ENCODE peak calls at places on chromosomes 3 and 15, in seven cellular contexts. Z is PC-3, L is aorta, D is cardiac muscle cell, G is hepatocyte, O is upper lobe of left lung, Q is AG04450. U is an unnamed sample.

GRCh38 chr15:72312605-72313447 is 7.1 kb downstream of the CELF6 start:
- DNase-seq in Z (peak; percentile 72), L (peak; percentile 81), D (peak; percentile 74), G (peak; percentile 74), O (no peak), Q (no peak), U (no peak)

GRCh38 chr15:68113273-68113672 is 59.2 kb downstream of the PIAS1 start:
- DNase-seq in Z (no peak), L (no peak), D (no peak), G (peak; percentile 13), O (no peak), Q (no peak), U (no peak)

GRCh38 chr3:62562596-62562995 is 189.2 kb upstream of the FEZF2 start:
- DNase-seq in Z (no peak), L (peak; percentile 71), D (no peak), G (no peak), O (no peak), Q (no peak), U (no peak)

GRCh38 chr3:198079771-198080520 is 119.9 kb downstream of the LMLN start:
- DNase-seq in Z (peak; percentile 54), L (peak; percentile 48), D (peak; percentile 39), G (peak; percentile 31), O (no peak), Q (no peak), U (peak; percentile 45)

GRCh38 chr3:183493296-183494045 is 62.0 kb downstream of the KLHL6 start:
- DNase-seq in Z (no peak), L (no peak), D (no peak), G (no peak), O (no peak), Q (no peak), U (no peak)

GRCh38 chr3:4906107-4906621 is 73.1 kb upstream of the BHLHE40 start:
- DNase-seq in Z (peak; percentile 90), L (no peak), D (peak; percentile 3), G (no peak), O (no peak), Q (no peak), U (peak; percentile 96)

GRCh38 chr15:93028632-93029612 is 60.1 kb downstream of the RGMA start:
- DNase-seq in Z (peak; percentile 46), L (peak; percentile 96), D (no peak), G (peak; percentile 44), O (peak; percentile 92), Q (peak; percentile 77), U (peak; percentile 53)

GRCh38 chr3:41608267-41608822 is 353.6 kb downstream of the ULK4 start:
- DNase-seq in Z (no peak), L (no peak), D (no peak), G (no peak), O (no peak), Q (no peak), U (no peak)

GRCh38 chr3:183254816-183255730 is 2.0 kb downstream of the B3GNT5 start:
- DNase-seq in Z (peak; percentile 74), L (no peak), D (no peak), G (peak; percentile 47), O (no peak), Q (no peak), U (no peak)

GRCh38 chr3:57421336-57421735 is 122.8 kb downstream of the DNAH12 start:
- DNase-seq in Z (no peak), L (no peak), D (no peak), G (no peak), O (no peak), Q (no peak), U (no peak)

GRCh38 chr3:40379674-40380306 is 7.2 kb upstream of the ENTPD3 start:
- DNase-seq in Z (no peak), L (no peak), D (no peak), G (no peak), O (no peak), Q (no peak), U (no peak)

GRCh38 chr15:101530224-101530958 is 40.9 kb upstream of the PCSK6 start:
- DNase-seq in Z (peak; percentile 59), L (no peak), D (no peak), G (no peak), O (no peak), Q (no peak), U (no peak)

GRCh38 chr3:60444898-60445297 is 806.4 kb downstream of the FHIT start:
- DNase-seq in Z (no peak), L (no peak), D (no peak), G (no peak), O (no peak), Q (no peak), U (no peak)

GRCh38 chr15:37783290-37783689 is 151.2 kb upstream of the TMCO5A start:
- DNase-seq in Z (no peak), L (no peak), D (no peak), G (no peak), O (no peak), Q (no peak), U (no peak)

GRCh38 chr15:91027677-91028076 is 5.3 kb upstream of the VPS33B start:
- DNase-seq in Z (no peak), L (no peak), D (no peak), G (no peak), O (no peak), Q (no peak), U (no peak)

GRCh38 chr3:182028081-182028480 is 316.4 kb downstream of the SOX2 start:
- DNase-seq in Z (no peak), L (no peak), D (no peak), G (no peak), O (no peak), Q (no peak), U (no peak)

GRCh38 chr3:38565339-38566214 is 69.4 kb downstream of the EXOG start:
- DNase-seq in Z (no peak), L (no peak), D (no peak), G (no peak), O (no peak), Q (no peak), U (no peak)

GRCh38 chr3:89364309-89364708 is 256.9 kb downstream of the EPHA3 start:
- DNase-seq in Z (no peak), L (no peak), D (no peak), G (no peak), O (no peak), Q (no peak), U (no peak)

GRCh38 chr15:92623435-92623834 is 32.1 kb downstream of the FAM174B start:
- DNase-seq in Z (no peak), L (no peak), D (no peak), G (no peak), O (no peak), Q (no peak), U (peak; percentile 33)

GRCh38 chr15:77825546-77825945 is 192.8 kb upstream of the LINGO1 start:
- DNase-seq in Z (no peak), L (no peak), D (no peak), G (no peak), O (no peak), Q (no peak), U (no peak)

DNA sequence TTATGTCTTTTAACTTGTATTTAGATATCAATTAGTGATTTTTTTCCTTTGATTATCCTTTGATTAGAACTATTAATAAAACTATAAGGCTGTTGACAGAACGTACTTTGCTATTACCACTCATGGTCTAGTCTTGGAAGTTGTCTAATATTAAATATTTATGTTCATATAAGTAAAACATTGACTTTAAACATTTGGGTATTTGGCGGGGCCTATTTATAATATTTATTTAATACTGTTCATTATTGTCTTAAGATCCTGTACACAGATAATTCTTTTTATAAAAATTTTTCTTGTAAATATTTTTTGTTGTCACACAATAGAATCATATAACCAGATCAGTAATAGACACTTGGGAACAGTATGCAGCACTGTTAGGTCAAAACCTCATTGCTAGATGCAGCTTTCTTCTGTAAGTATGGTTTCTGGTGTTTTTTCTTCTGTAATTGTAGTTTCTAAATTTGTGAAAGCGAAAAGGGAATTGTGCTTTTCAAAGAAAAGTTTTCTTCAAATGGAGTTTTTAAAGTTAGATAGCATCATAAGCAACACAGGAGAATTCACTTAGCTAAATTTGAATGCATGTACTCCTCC is 93.4 kb downstream of the FNDC3B start:
- DNase-seq in Z (no peak), L (no peak), D (no peak), G (no peak), O (no peak), Q (no peak), U (no peak)
- H3K27ac ChIP-seq in Z (no peak overlapping the region), L (no peak overlapping the region), D (no peak overlapping the region), G (no peak overlapping the region), O (no peak overlapping the region), Q (no peak overlapping the region), U (no peak overlapping the region)

DNA sequence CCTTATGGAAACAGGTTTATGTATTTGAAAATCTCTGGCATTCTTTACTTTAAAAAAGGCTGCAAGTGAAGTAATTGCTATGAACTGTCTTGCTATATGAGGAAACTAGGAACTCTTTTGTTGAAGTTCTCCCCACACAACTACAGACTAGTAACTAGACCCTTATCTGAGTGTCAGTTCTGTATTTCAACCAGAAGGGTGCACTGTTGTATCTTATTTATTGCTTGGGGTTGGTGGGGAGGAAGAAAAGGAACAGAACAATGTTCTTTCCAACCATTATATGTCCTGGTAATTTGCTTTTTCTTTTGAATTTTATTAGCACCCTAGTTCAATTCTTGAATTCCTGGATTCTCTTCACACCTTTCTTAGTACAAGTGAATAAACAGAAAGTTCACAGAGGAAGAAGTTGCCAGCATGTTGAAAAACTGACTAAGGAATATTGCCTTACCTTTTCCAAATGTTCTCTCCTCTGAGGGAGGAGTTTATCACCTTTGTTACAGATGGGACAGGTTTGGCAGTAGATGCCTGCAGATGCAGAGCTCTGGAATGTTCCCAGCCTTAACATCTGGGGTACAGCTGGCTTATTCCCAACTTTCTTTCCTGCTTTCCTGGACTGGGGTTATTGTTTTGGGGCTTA is 162.4 kb upstream of the CFAP20DC start:
- DNase-seq in Z (peak; percentile 86), L (no peak), D (peak; percentile 61), G (peak; percentile 67), O (no peak), Q (peak; percentile 16), U (no peak)
- H3K27ac ChIP-seq in Z (peak overlapping the region; percentile 17), L (no peak overlapping the region), D (no peak overlapping the region), G (no peak overlapping the region), O (no peak overlapping the region), Q (no peak overlapping the region), U (peak overlapping the region; percentile 12)

DNA sequence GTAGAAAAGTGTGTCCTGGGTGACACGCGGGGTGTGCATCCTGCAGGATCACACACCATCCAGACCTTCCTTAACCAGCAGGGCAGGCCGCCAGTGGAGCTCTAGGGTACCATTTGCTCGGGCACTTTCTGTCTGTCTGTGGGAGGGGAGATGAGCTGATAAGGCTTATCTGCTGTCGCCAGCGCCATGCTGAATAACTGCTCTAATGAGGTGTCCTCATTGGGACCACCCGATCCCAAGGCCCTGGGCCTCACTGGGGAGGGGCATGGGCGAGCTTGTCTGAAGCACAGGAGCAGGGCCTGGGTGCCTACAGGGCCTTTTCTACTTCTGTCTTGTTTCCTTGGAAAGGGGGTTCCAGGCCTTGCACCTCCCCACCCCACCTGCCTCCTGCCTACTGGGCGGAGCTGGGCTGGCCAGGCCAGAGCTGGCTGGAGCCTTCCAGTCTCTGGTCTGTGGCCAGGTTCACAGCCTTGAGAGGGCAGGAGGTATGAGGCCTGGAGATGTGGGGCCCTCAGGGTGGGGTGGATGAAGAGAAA is 2.5 kb upstream of the GATA2 start:
- DNase-seq in Z (no peak), L (no peak), D (no peak), G (no peak), O (no peak), Q (no peak), U (no peak)
- H3K27ac ChIP-seq in Z (no peak overlapping the region), L (no peak overlapping the region), D (no peak overlapping the region), G (no peak overlapping the region), O (no peak overlapping the region), Q (no peak overlapping the region), U (no peak overlapping the region)

DNA sequence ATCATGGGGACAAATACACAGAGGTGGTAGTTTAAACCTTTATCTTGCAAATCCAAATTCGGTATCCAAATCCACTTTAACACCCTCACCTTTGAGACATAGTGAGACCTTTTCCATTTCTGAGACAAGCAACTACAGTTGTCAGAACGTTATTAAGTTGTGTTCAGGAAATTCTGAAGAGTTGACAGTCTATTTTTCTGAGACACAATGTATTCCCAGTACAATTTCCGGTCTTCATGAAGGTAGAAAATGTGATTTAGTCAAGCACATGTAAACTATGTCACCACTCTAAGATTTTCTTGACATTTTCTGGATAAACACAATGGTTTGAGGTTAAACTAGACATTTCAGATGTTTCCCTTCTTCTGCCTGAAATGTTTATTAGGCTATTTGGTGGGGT is 10.8 kb upstream of the VGLL3 start:
- DNase-seq in Z (no peak), L (no peak), D (no peak), G (no peak), O (no peak), Q (no peak), U (no peak)
- H3K27ac ChIP-seq in Z (no peak overlapping the region), L (no peak overlapping the region), D (no peak overlapping the region), G (peak overlapping the region; percentile 60), O (no peak overlapping the region), Q (no peak overlapping the region), U (no peak overlapping the region)